ENCODE peak calls at places on chromosomes 5 and 9, in seven cellular contexts. O, J, V, R, G, M and H are unnamed samples.

GRCh38 chr5:81631124-81631523 is 119.8 kb downstream of the SSBP2 start:
- DNase-seq in O (no peak), J (no peak), V (no peak), R (no peak), G (no peak), M (no peak), H (no peak)

GRCh38 chr9:133839822-133840329 is 101.7 kb upstream of the SARDH start:
- DNase-seq in O (peak), J (no peak), V (no peak), R (no peak), G (peak), M (no peak), H (no peak)

GRCh38 chr5:137316346-137316736 is 182.8 kb downstream of the SPOCK1 start:
- DNase-seq in O (no peak), J (no peak), V (no peak), R (no peak), G (no peak), M (no peak), H (no peak)

GRCh38 chr5:111580956-111581355 is 68.6 kb upstream of the STARD4 start:
- DNase-seq in O (no peak), J (no peak), V (no peak), R (no peak), G (no peak), M (no peak), H (no peak)

GRCh38 chr5:129766798-129767197 is 18.9 kb downstream of the MINAR2 start:
- DNase-seq in O (no peak), J (no peak), V (no peak), R (no peak), G (no peak), M (no peak), H (no peak)

GRCh38 chr5:142222235-142222880 is 102.5 kb downstream of the SPRY4 start:
- DNase-seq in O (no peak), J (no peak), V (no peak), R (no peak), G (no peak), M (no peak), H (no peak)

GRCh38 chr9:22588918-22589317 is 142.3 kb downstream of the DMRTA1 start:
- DNase-seq in O (no peak), J (no peak), V (no peak), R (no peak), G (no peak), M (no peak), H (no peak)

GRCh38 chr9:18855636-18856035 is 177.4 kb downstream of the SAXO1 start:
- DNase-seq in O (peak), J (no peak), V (no peak), R (peak), G (no peak), M (no peak), H (no peak)

GRCh38 chr5:61910771-61911170 is 395.2 kb upstream of the KIF2A start:
- DNase-seq in O (no peak), J (no peak), V (no peak), R (no peak), G (no peak), M (no peak), H (no peak)

GRCh38 chr9:33106372-33106771 is 29.9 kb upstream of the SMU1 start:
- DNase-seq in O (no peak), J (no peak), V (no peak), R (no peak), G (no peak), M (no peak), H (no peak)

GRCh38 chr9:70625078-70625477 is 210.6 kb upstream of the KLF9 start:
- DNase-seq in O (no peak), J (no peak), V (no peak), R (no peak), G (no peak), M (no peak), H (no peak)

GRCh38 chr9:124399323-124399962 is 15.8 kb downstream of the PSMB7 start:
- DNase-seq in O (peak), J (peak), V (no peak), R (no peak), G (no peak), M (no peak), H (peak)

GRCh38 chr5:177100714-177101121 is 14.0 kb downstream of the FGFR4 start:
- DNase-seq in O (no peak), J (no peak), V (no peak), R (no peak), G (no peak), M (no peak), H (no peak)

GRCh38 chr5:44001675-44002380 is 387.4 kb downstream of the FGF10 start:
- DNase-seq in O (no peak), J (no peak), V (no peak), R (no peak), G (no peak), M (no peak), H (no peak)

GRCh38 chr9:116101516-116101915 is 52.1 kb upstream of the PAPPA start:
- DNase-seq in O (no peak), J (no peak), V (no peak), R (no peak), G (no peak), M (no peak), H (no peak)

GRCh38 chr9:93875330-93875729 is 79.8 kb downstream of the BARX1 start:
- DNase-seq in O (no peak), J (no peak), V (no peak), R (no peak), G (no peak), M (no peak), H (no peak)

GRCh38 chr9:83274787-83275186 is 211.8 kb upstream of the RASEF start:
- DNase-seq in O (no peak), J (no peak), V (no peak), R (no peak), G (no peak), M (no peak), H (no peak)

GRCh38 chr5:66713998-66714397 is 117.8 kb downstream of the MAST4 start:
- DNase-seq in O (no peak), J (no peak), V (no peak), R (peak), G (no peak), M (no peak), H (no peak)

GRCh38 chr9:93115486-93115885 is 18.6 kb downstream of the NINJ1 start:
- DNase-seq in O (no peak), J (no peak), V (no peak), R (peak), G (no peak), M (no peak), H (no peak)

GRCh38 chr5:171907731-171908343 is 98.6 kb downstream of the FBXW11 start:
- DNase-seq in O (peak), J (peak), V (no peak), R (peak), G (peak), M (peak), H (no peak)

GRCh38 chr5:149616727-149617284 is 35.5 kb downstream of the ARHGEF37 start:
- DNase-seq in O (no peak), J (no peak), V (no peak), R (no peak), G (no peak), M (no peak), H (no peak)

GRCh38 chr9:438961-439768 is 224.5 kb downstream of the DOCK8 start:
- DNase-seq in O (no peak), J (no peak), V (no peak), R (peak), G (no peak), M (no peak), H (no peak)

GRCh38 chr5:172123269-172123692 is 64.7 kb downstream of the STK10 start:
- DNase-seq in O (peak), J (peak), V (peak), R (no peak), G (peak), M (no peak), H (peak)

GRCh38 chr5:125375143-125375542 is 628.7 kb upstream of the ZNF608 start:
- DNase-seq in O (no peak), J (no peak), V (no peak), R (no peak), G (no peak), M (no peak), H (no peak)

GRCh38 chr5:93716453-93716852 is 24.9 kb downstream of the POU5F2 start:
- DNase-seq in O (no peak), J (no peak), V (no peak), R (no peak), G (no peak), M (no peak), H (no peak)

GRCh38 chr9:110033869-110034268 is 174.1 kb downstream of the C9orf152 start:
- DNase-seq in O (no peak), J (peak), V (no peak), R (no peak), G (no peak), M (no peak), H (no peak)

GRCh38 chr5:135238622-135239460 is 160.2 kb downstream of the MACROH2A1 start:
- DNase-seq in O (no peak), J (no peak), V (no peak), R (no peak), G (peak), M (no peak), H (no peak)

GRCh38 chr5:135240283-135240633 is 158.8 kb downstream of the MACROH2A1 start:
- DNase-seq in O (no peak), J (no peak), V (no peak), R (peak), G (peak), M (no peak), H (no peak)

GRCh38 chr5:135241536-135241935 is 157.5 kb downstream of the MACROH2A1 start:
- DNase-seq in O (no peak), J (no peak), V (no peak), R (no peak), G (peak), M (no peak), H (no peak)

GRCh38 chr5:135240781-135241360 is 158.2 kb downstream of the MACROH2A1 start:
- DNase-seq in O (no peak), J (no peak), V (no peak), R (peak), G (peak), M (no peak), H (no peak)

GRCh38 chr5:135239461-135240282 is 159.4 kb downstream of the MACROH2A1 start:
- DNase-seq in O (no peak), J (no peak), V (no peak), R (peak), G (peak), M (no peak), H (no peak)
- H3K27ac ChIP-seq in O (no peak), J (no peak), V (no peak), R (no peak), G (no peak), M (no peak), H (no peak)

DNA sequence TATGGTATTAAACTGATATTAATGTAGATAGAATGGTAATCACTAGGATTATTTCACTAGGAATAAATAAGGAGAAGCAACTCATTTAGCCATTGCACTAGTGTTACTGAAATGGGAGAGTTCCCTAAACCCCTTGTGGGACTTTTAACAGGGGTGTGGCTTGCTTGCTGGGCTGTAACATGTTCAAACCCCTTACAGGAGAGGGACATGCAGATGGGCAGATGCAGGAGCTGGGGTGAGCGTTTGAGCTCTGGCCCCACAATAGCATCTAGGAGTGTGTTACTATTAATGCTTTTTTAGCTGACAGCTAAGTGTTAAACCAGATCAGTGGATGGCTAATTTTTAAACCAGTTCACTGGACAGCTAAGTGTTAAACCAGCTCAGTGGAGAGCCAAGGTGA is 89.3 kb upstream of the ST8SIA4 start:
- DNase-seq in O (no peak), J (no peak), V (no peak), R (no peak), G (no peak), M (no peak), H (no peak)
- H3K4me3 ChIP-seq in O (no peak), J (no peak), V (no peak), R (no peak), G (no peak), M (no peak), H (no peak)

GRCh38 chr5:140181525-140181924 is 6.5 kb downstream of the CYSTM1 start:
- DNase-seq in O (no peak), J (no peak), V (no peak), R (no peak), G (no peak), M (no peak), H (no peak)
- H3K27ac ChIP-seq in O (no peak), J (no peak), V (no peak), R (peak), G (peak), M (no peak), H (peak)

DNA sequence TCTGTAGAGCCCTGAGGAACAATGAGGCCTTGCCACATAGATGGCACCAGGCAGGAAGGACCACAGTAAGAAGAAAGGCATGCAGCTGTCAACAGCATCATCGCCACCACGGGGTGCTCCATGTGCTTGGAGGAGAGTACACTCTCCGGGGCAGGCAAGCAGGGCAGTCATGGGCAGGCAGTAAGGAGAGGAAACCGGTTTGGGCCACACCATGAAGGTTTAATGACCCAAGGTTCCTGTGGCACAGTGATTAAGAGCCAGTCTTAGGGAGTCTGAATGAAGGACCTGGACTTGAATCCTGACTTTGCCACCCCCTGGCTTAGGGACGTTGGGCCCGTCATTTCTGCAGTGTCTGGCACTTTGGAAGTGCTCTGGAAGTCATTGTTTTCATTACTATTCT is 80.6 kb upstream of the ZBTB43 start:
- DNase-seq in O (no peak), J (no peak), V (no peak), R (no peak), G (no peak), M (no peak), H (no peak)
- H3K4me3 ChIP-seq in O (no peak), J (no peak), V (no peak), R (no peak), G (no peak), M (no peak), H (no peak)